ENCODE peak calls at places on chromosomes 5 and 9, in ten cellular contexts. H, K, I, C, L, V, D, P, W and U are unnamed samples.

GRCh38 chr5:55234171-55234700 is 828 bp upstream of the CCNO start:
- DNase-seq in H (no peak), L (peak), I (peak), W (peak), V (peak), P (peak), K (no peak), C (no peak), D (peak), U (peak)

GRCh38 chr5:136193396-136193935 is 504 bp upstream of the SMIM32 start:
- DNase-seq in V (no peak), P (no peak), D (no peak), K (peak), H (no peak), I (no peak), L (no peak), W (peak), C (no peak), U (no peak)

GRCh38 chr5:136011427-136012001 is 17.3 kb upstream of the TGFBI start:
- DNase-seq in H (no peak), V (peak), P (peak), I (peak), C (no peak), K (no peak), D (peak), W (no peak), L (no peak), U (peak)

GRCh38 chr9:81455417-81455816 is 233.9 kb downstream of the TLE1 start:
- DNase-seq in P (peak), D (no peak), K (no peak), I (peak), L (no peak), W (no peak), C (no peak), H (no peak), V (no peak), U (peak)

GRCh38 chr5:147307170-147307569 is 72.3 kb downstream of the STK32A start:
- DNase-seq in K (no peak), V (no peak), H (no peak), L (no peak), W (no peak), C (peak), P (no peak), D (peak), I (no peak), U (no peak)

GRCh38 chr5:11724947-11725346 is 179.3 kb downstream of the CTNND2 start:
- DNase-seq in K (no peak), I (no peak), D (no peak), L (no peak), C (no peak), P (no peak), W (no peak), H (no peak), V (no peak), U (no peak)

GRCh38 chr9:14752271-14752670 is 29.7 kb upstream of the CER1 start:
- DNase-seq in V (no peak), D (no peak), W (no peak), K (no peak), I (no peak), C (no peak), L (no peak), H (no peak), P (no peak), U (no peak)

GRCh38 chr5:114007678-114008077 is 354.2 kb upstream of the KCNN2 start:
- DNase-seq in W (no peak), C (no peak), L (no peak), V (no peak), P (no peak), K (no peak), I (no peak), H (no peak), D (no peak), U (no peak)

GRCh38 chr9:38244971-38245370 is 147.5 kb upstream of the ALDH1B1 start:
- DNase-seq in K (no peak), V (no peak), W (no peak), P (no peak), D (no peak), L (no peak), I (no peak), C (no peak), H (no peak), U (no peak)

GRCh38 chr5:96115467-96115812 is 153.8 kb upstream of the ELL2 start:
- DNase-seq in D (no peak), L (no peak), K (no peak), W (no peak), P (no peak), H (no peak), I (no peak), C (no peak), V (no peak), U (no peak)

GRCh38 chr9:34869390-34869789 is 88.7 kb upstream of the PHF24 start:
- DNase-seq in P (peak), L (no peak), C (no peak), H (peak), W (no peak), V (peak), I (peak), D (peak), K (no peak), U (peak)

GRCh38 chr9:72635197-72635596 is 113.8 kb downstream of the TMC1 start:
- DNase-seq in C (no peak), H (no peak), P (no peak), L (no peak), I (no peak), V (no peak), D (no peak), K (no peak), W (no peak), U (no peak)

GRCh38 chr5:174323878-174324281 is 278.4 kb downstream of the NSG2 start:
- DNase-seq in K (no peak), C (peak), W (peak), V (peak), L (no peak), P (peak), D (peak), H (peak), I (no peak), U (peak)

GRCh38 chr5:118554991-118555390 is 433.4 kb downstream of the DTWD2 start:
- DNase-seq in K (no peak), P (no peak), H (no peak), L (no peak), D (no peak), C (no peak), I (no peak), V (no peak), W (no peak), U (no peak)

GRCh38 chr5:57456531-57457135 is 26.0 kb downstream of the ACTBL2 start:
- DNase-seq in P (no peak), L (no peak), H (no peak), W (peak), K (no peak), V (no peak), I (no peak), D (no peak), C (no peak), U (no peak)

GRCh38 chr5:60820593-60821487 is 23.2 kb downstream of the ELOVL7 start:
- DNase-seq in K (no peak), D (no peak), H (no peak), P (no peak), V (no peak), L (no peak), C (no peak), I (no peak), W (no peak), U (no peak)

GRCh38 chr5:32304622-32305021 is 8.1 kb downstream of the MTMR12 start:
- DNase-seq in L (no peak), K (no peak), V (no peak), H (peak), C (no peak), I (peak), W (no peak), P (no peak), D (no peak), U (no peak)

GRCh38 chr5:104082754-104083153 is 520.2 kb upstream of the NUDT12 start:
- DNase-seq in W (no peak), I (no peak), K (no peak), P (no peak), C (no peak), H (no peak), V (no peak), L (no peak), D (no peak), U (no peak)

GRCh38 chr5:72721844-72722243 is 94.6 kb upstream of the TNPO1 start:
- DNase-seq in H (no peak), D (no peak), V (no peak), L (no peak), C (no peak), W (peak), I (no peak), P (no peak), K (no peak), U (no peak)

GRCh38 chr9:135602789-135603481 is 36.4 kb downstream of the GLT6D1 start:
- DNase-seq in I (peak), V (peak), P (peak), W (peak), D (peak), C (peak), L (peak), H (peak), K (peak), U (peak)

GRCh38 chr9:93098236-93098946 is 2.4 kb downstream of the CARD19 start:
- DNase-seq in I (peak), L (peak), W (peak), V (peak), H (no peak), C (peak), P (peak), D (peak), K (peak), U (peak)

GRCh38 chr5:148297695-148298094 is 14.5 kb upstream of the SPINK7 start:
- DNase-seq in I (no peak), D (no peak), P (no peak), H (no peak), K (no peak), L (no peak), C (no peak), V (peak), W (no peak), U (no peak)

GRCh38 chr9:116155700-116156045 is 2.1 kb downstream of the PAPPA start:
- DNase-seq in P (peak), V (no peak), K (no peak), C (no peak), W (peak), D (no peak), L (no peak), I (peak), H (no peak), U (peak)

GRCh38 chr5:98513378-98513777 is 260.1 kb upstream of the RGMB start:
- DNase-seq in V (no peak), C (no peak), I (no peak), H (no peak), L (peak), K (no peak), W (no peak), D (no peak), P (no peak), U (no peak)

DNA sequence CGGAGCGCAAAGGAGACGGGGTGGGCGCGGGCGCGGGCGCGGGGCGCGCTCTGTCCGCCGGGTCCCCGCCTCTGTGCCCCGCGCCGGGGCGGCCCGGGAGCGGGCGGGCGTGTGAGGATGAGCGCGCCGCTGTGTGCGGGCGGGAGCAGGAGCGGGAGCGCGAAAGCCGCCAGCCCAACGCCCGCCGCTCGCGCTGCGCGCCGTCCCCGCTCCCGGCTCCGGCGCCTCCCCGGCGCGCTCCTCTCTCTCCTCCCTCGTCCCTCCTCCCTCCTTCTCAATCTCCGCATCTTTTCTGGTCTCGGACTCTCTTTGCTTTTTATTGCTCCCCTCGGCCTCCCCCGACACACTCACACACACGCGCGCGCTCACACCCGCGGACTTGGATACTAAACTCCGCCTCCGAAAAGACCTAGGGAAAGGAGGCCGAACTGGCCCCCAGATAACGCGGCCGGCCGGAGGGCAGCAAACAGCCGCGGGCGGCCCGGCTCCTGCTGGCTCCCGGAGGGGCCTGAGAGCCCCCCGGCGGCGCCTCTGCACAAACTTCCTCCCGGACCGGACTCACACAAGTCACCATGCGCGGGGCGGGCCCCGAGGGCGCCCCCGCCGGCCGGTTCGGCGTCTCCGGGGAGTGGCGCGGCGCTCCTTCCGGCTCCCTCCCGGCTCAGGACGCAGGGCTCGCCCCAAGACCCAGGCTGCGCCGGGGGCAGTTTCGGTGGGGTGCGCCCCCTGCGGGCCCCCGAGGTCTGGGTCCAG is at the start of gene FIBCD1:
- DNase-seq in P (peak), L (peak), K (no peak), V (peak), D (peak), C (no peak), H (peak), W (peak), I (peak), U (peak)
- TF ChIP-seq CTCF in P (peak), L (peak), K (no peak), V (no peak), D (peak), C (peak), H (peak), W (peak), I (peak), U (peak)

GRCh38 chr9:132877447-132877817 is 652 bp downstream of the AK8 start:
- DNase-seq in D (no peak), V (no peak), P (no peak), H (no peak), I (no peak), K (no peak), C (no peak), L (no peak), W (no peak), U (no peak)
- H3K4me3 ChIP-seq in D (peak), V (peak), P (peak), H (peak), I (peak), K (peak), C (peak), L (peak), W (peak), U (peak)

DNA sequence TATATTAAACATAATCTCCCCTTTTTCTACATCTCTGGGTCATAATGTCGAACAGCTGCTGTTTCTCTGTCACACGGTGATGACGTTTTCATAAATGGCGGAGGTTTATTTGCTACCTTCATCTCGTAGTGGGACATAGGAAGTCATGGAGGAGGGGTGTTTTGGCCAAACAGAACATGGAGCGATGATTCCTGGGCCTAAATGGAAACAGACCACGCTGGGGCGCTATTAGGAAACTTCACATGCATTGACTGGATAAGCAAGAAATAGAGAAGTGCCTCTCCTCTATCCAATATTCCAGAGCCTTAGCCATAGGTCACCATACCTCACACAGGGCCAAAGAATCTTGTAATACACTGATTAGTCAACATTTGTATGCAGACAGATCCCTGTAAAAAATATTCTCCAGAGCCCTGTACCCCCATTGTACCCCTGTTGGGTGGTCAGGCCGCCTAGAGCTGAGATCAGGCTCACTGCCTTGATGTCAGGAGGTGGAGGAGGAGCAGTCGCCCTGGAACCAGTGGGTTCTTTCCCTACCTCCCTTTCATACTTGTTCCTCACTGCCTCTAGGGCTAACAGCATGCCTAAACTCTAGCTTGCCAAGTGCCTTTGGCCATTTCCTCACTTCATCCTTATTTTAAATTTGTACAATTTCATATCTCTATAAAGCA is 77.8 kb upstream of the SPIN1 start:
- DNase-seq in W (no peak), D (peak), K (no peak), H (no peak), V (no peak), C (no peak), P (no peak), I (no peak), L (peak), U (peak)
- TF ChIP-seq CTCF in W (no peak), D (no peak), K (no peak), H (no peak), V (no peak), C (no peak), P (no peak), I (no peak), L (no peak), U (no peak)

GRCh38 chr5:150641006-150641570 is 628 bp downstream of the SYNPO start:
- DNase-seq in P (peak), D (peak), W (no peak), I (peak), V (no peak), L (no peak), K (no peak), C (peak), H (no peak), U (peak)

GRCh38 chr5:150642991-150643710 is 2.7 kb downstream of the SYNPO start:
- DNase-seq in H (no peak), K (no peak), W (no peak), V (no peak), C (no peak), D (peak), I (no peak), P (no peak), L (no peak), U (no peak)

GRCh38 chr5:150642567-150642927 is 2.1 kb downstream of the SYNPO start:
- DNase-seq in C (peak), W (no peak), H (no peak), D (peak), K (peak), V (peak), P (peak), I (peak), L (peak), U (peak)

GRCh38 chr5:150640311-150641005 is at the start of gene SYNPO:
- DNase-seq in H (no peak), D (peak), W (peak), V (peak), K (peak), P (peak), C (peak), I (peak), L (no peak), U (peak)

GRCh38 chr5:150641826-150642566 is 1.5 kb downstream of the SYNPO start:
- DNase-seq in L (no peak), D (no peak), C (no peak), W (no peak), K (no peak), V (no peak), I (peak), P (no peak), H (no peak), U (no peak)
- H3K4me3 ChIP-seq in L (no peak), D (peak), C (peak), W (peak), K (no peak), V (no peak), I (peak), P (peak), H (no peak), U (peak)

DNA sequence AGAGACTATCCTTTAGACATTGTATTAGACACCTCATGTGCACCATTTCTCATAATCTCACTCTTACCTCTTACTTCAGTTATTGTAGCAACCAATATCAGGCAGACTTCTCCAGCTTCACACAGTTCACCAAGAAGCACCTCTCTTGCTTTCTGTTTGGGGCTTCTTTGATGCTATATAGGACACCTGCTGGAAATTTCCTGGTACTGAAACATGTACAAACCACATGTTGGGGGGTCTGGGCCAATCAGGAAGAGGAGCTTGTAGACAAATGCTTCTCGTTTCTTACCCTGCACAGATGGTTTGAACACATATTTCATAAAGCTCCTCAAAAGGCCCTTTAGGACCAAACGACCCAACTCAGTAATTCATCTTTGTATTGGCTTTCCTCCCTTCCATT is 212.1 kb downstream of the IZUMO3 start:
- DNase-seq in H (no peak), W (no peak), K (no peak), L (no peak), C (no peak), P (no peak), I (no peak), D (no peak), V (no peak), U (no peak)
- TF ChIP-seq CTCF in H (no peak), W (no peak), K (no peak), L (no peak), C (no peak), P (no peak), I (no peak), D (no peak), V (no peak), U (no peak)

DNA sequence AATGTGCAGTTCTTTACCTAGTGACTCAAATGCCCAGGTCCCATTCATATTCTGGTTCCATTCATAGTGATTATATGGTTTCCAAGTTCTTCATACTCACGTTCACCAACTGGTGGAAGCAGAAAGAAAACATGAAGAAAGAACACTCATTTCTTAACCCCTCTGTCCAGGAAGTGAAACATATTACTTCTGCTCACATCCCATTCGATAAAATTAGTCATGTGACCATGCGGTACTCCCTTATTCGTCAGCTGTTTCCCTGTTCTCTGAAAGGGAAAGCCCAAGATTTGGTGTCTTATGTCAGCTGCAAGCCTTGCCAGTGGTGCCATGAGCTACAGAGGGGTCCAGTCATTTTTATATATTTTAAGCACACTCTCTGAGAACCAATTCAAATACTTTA is 387.0 kb upstream of the DMAC1 start:
- DNase-seq in P (no peak), W (no peak), I (no peak), C (no peak), K (no peak), L (no peak), H (peak), V (no peak), D (no peak), U (no peak)
- H3K4me3 ChIP-seq in P (no peak), W (no peak), I (no peak), C (no peak), K (no peak), L (no peak), H (no peak), V (no peak), D (no peak), U (no peak)